ENCODE peak calls at places on chromosomes 7 and 10, in four cellular contexts. H, T, V and M are unnamed samples.

GRCh38 chr7:111018960-111019835 is 71.7 kb upstream of the LRRN3 start:
- DNase-seq in T (no peak), H (no peak), V (peak; percentile 44), M (no peak)

GRCh38 chr7:140810830-140811556 is 113.7 kb downstream of the BRAF start:
- DNase-seq in T (peak; percentile 59), H (peak; percentile 75), V (no peak), M (peak; percentile 65)

GRCh38 chr10:28620251-28620650 is 57.1 kb upstream of the BAMBI start:
- DNase-seq in H (no peak), T (no peak), V (no peak), M (no peak)

GRCh38 chr7:35422715-35423114 is 168.8 kb upstream of the TBX20 start:
- DNase-seq in V (no peak), T (no peak), H (no peak), M (no peak)

GRCh38 chr7:81183326-81183725 is 264.5 kb upstream of the SEMA3C start:
- DNase-seq in T (no peak), H (no peak), V (no peak), M (no peak)

GRCh38 chr7:101172005-101172853 is 6.9 kb upstream of the VGF start:
- DNase-seq in H (no peak), V (no peak), T (no peak), M (no peak)

GRCh38 chr10:127906548-127907377 is at the start of gene PTPRE:
- DNase-seq in H (peak; percentile 81), T (peak; percentile 83), V (peak; percentile 96), M (peak; percentile 79)

GRCh38 chr7:78770422-78771410 is 682.8 kb downstream of the MAGI2 start:
- DNase-seq in T (no peak), V (no peak), H (no peak), M (no peak)

GRCh38 chr10:33157108-33157507 is 177.4 kb downstream of the NRP1 start:
- DNase-seq in H (peak; percentile 82), T (no peak), V (no peak), M (no peak)

DNA sequence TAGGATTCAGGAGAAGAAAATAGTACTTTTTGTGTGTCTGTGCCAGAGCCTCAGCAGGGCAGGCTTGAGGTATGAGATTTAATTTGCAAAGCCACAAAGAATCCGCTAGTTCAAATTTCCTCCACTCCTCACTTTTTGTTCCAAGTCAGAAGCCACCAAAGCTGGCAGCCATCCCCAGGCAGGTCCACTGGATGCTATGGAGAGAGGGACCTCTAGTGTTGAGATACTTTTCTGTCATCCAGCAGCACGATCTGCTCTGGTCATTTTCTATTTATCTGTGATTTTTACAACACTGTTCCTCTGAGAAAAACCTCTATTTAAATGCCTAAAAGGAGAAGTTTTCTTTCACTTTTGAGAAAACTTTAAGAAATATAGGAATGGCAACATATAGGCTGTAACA is 147.9 kb upstream of the FRMD4A start:
- DNase-seq in H (peak; percentile 82), V (no peak), T (peak; percentile 49), M (no peak)
- TF ChIP-seq CTCF in H (peak; percentile 68), V (peak; percentile 32), T (peak; percentile 17), M (no peak)

GRCh38 chr10:75405201-75406143 is 3.9 kb upstream of the ZNF503 start:
- DNase-seq in T (peak; percentile 82), V (no peak), H (no peak), M (peak; percentile 54)
- H3K4me3 ChIP-seq in T (peak overlapping the region; percentile 92), V (no peak overlapping the region), H (no peak overlapping the region), M (peak overlapping the region; percentile 14)

DNA sequence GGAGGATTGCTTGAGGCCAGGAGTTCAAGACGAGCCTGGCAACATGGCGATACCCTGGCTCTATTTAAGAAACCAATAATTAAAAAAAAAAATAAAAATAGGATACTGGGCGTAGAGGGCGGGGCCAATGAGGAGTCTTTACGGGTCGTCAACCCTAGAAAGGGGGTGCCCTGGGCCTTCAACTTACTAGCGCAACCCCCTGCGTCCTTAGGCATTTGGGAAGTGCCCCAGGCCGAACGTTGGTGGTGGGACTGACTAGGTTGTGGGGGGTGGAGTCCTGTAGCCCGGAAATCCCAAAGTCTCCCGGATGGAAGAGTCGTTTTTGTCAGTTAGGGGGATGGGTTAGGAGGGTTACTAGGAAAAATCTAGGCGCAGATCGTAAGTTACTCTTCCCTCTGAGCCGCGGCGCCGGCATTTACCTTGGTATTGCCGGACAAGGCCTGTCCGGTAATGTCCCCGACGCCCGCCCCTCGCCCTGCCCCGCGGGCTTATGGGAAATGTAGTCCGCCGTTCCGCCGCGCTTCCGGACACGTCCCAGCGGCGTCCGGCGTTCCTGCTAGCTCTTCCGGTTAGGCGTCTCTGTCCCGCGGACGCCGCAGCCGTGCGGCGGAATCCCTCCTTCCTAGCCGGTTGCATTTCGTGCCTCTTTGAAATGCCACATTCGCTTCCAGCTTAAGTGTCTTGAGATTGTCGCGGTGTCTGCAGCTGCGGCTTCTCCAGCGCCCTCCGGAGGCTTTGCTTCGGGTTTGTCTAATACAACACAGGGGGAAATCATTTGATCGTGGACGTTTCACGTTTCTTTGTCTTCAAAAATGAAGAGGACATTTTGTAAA is 1.3 kb upstream of the ACBD5 start:
- DNase-seq in V (peak; percentile 98), H (peak; percentile 96), T (peak; percentile 92), M (peak; percentile 91)
- TF ChIP-seq CTCF in V (peak; percentile 39), H (peak; percentile 21), T (peak; percentile 44), M (no peak)

GRCh38 chr10:131312261-131312801 is 810 bp upstream of the TCERG1L start:
- DNase-seq in H (no peak), T (no peak), V (peak; percentile 74), M (no peak)

GRCh38 chr10:131313377-131313776 is 1.9 kb upstream of the TCERG1L start:
- DNase-seq in H (no peak), T (no peak), V (no peak), M (no peak)

GRCh38 chr10:131310904-131311660 is 439 bp downstream of the TCERG1L start:
- DNase-seq in T (no peak), H (no peak), V (peak; percentile 74), M (no peak)

GRCh38 chr10:131311661-131312260 is at the start of gene TCERG1L:
- DNase-seq in V (peak; percentile 72), T (no peak), H (no peak), M (no peak)

DNA sequence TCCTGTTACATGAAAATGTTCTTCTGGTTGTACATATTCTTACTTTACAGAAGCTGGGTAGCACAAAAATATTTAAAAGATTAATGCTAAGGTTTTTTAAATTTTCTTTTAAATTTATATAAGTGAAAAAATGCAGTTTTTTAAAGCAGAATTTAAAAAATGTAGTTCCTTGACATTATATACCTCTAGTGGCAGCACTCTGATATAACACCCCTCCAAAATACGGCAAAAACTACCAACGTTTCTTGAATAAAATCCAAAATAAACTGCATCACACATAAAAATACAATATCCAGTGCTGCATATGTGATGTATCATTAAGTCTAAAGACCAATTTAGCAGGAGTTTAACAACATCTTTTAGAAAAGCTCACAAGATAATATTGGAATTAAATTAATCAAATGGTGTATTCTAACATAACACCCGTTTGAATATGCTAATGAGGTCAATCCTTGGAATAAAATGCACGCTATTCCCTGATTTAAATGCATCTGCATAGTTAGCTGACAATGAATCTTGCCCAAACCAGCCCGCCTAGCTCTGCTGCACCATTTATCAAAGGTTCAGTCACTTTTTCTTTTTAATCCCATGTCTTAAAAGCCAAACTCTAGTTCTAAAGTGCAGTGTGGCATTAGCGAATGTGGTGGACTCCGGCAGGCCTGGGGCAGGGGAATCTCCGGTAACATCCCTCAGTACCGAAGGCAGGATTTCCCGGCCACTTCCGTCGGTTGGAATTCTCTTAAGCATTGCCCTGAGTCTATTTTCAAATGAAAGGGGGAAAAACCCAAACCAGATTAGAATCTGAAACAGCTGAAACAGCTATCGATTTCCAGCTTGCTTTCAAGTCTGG is 1.2 kb downstream of the TCERG1L start:
- DNase-seq in H (no peak), T (no peak), V (no peak), M (no peak)
- H3K4me3 ChIP-seq in H (no peak overlapping the region), T (peak overlapping the region; percentile 45), V (no peak overlapping the region), M (no peak overlapping the region)

DNA sequence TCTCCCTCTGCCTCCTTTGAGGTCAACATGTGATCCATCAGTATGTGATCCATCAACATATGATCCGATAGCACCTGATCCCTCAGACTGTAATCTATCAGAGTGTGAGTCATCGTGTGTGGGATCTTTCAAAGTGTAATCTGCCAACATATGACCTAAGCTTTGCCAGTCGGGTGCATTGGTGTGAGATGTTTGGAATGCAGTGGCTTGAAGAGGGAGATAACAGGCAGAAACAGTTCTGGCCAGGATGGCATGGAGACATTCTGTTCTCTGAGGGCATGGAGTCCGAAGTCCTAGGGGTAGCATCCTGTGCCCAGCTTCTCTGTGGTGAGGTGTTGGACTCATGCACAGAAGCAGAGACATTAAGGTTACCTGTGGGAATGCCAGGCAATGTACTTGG is 217.7 kb upstream of the ETV1 start:
- DNase-seq in T (no peak), H (peak; percentile 33), V (no peak), M (no peak)
- TF ChIP-seq CTCF in T (no peak), H (no peak), V (no peak), M (no peak)

GRCh38 chr7:137934176-137934826 is 67.6 kb downstream of the CREB3L2 start:
- DNase-seq in V (no peak), T (no peak), H (no peak), M (no peak)
- H3K4me3 ChIP-seq in V (no peak overlapping the region), T (peak overlapping the region; percentile 22), H (no peak overlapping the region), M (no peak overlapping the region)